ENCODE peak calls at places on chromosomes 16 and 17, in five cellular contexts. R, W, T, N and U are unnamed samples.

GRCh38 chr16:29743827-29744531 is 1.8 kb downstream of the C16orf54 start:
- DNase-seq in T (no peak), W (peak; percentile 32), N (no peak), R (peak; percentile 23), U (no peak)

GRCh38 chr17:40909755-40910154 is 24.7 kb upstream of the KRT20 start:
- DNase-seq in T (no peak), W (no peak), R (no peak), N (no peak), U (no peak)

GRCh38 chr17:78383725-78384471 is 5.4 kb downstream of the PGS1 start:
- DNase-seq in R (no peak), W (no peak), T (no peak), N (peak; percentile 55), U (no peak)

GRCh38 chr17:73067075-73067474 is 25.4 kb downstream of the SLC39A11 start:
- DNase-seq in T (no peak), R (no peak), W (no peak), N (no peak), U (no peak)

GRCh38 chr16:69838417-69838990 is 76.4 kb downstream of the WWP2 start:
- DNase-seq in R (no peak), N (no peak), T (no peak), W (no peak), U (no peak)

GRCh38 chr17:71791311-71791710 is 329.5 kb upstream of the SOX9 start:
- DNase-seq in T (no peak), N (no peak), R (no peak), W (no peak), U (no peak)

GRCh38 chr17:55056530-55056929 is 88.0 kb downstream of the STXBP4 start:
- DNase-seq in W (no peak), T (no peak), N (no peak), R (no peak), U (no peak)

GRCh38 chr17:18141210-18141803 is 32.8 kb downstream of the MYO15A start:
- DNase-seq in N (peak; percentile 41), T (no peak), R (no peak), W (peak; percentile 46), U (no peak)

GRCh38 chr17:72538443-72538842 is 417.6 kb downstream of the SOX9 start:
- DNase-seq in T (no peak), W (no peak), N (no peak), R (no peak), U (no peak)